ENCODE peak calls at places on chromosomes 6 and 20, in five cellular contexts. V is CD8-positive, alpha-beta T cell; A is neuronal stem cell; W is hepatocyte; L is MM.1S. Y is an unnamed sample. For H3K4me1, the result is how much of the 10 kb centered on the place peaks cover.

GRCh38 chr6:136403166-136403980 is 113.7 kb upstream of the BCLAF1 start:
- DNase-seq in V (no peak), A (no peak), W (peak), L (no peak), Y (no peak)

GRCh38 chr6:108222064-108222463 is 38.8 kb downstream of the SNX3 start:
- DNase-seq in V (no peak), A (no peak), W (no peak), L (no peak), Y (no peak)

GRCh38 chr6:160945516-160946177 is 45.9 kb upstream of the MAP3K4 start:
- DNase-seq in V (no peak), A (no peak), W (no peak), L (no peak), Y (no peak)

GRCh38 chr6:30918675-30919074 is 4.6 kb downstream of the VARS2 start:
- DNase-seq in V (no peak), A (no peak), W (no peak), L (no peak), Y (no peak)

GRCh38 chr6:111830003-111830402 is 43.2 kb downstream of the FYN start:
- DNase-seq in V (no peak), A (no peak), W (no peak), L (no peak), Y (no peak)

GRCh38 chr6:7479801-7480266 is 61.6 kb upstream of the DSP start:
- DNase-seq in V (no peak), A (no peak), W (peak), L (no peak), Y (no peak)

GRCh38 chr6:36851149-36851614 is 11.9 kb upstream of the CPNE5 start:
- DNase-seq in V (peak), A (peak), W (peak), L (peak), Y (no peak)

GRCh38 chr6:27836080-27836782 is 76.0 kb downstream of the OR2B2 start:
- DNase-seq in V (no peak), A (no peak), W (no peak), L (no peak), Y (no peak)

GRCh38 chr6:87789198-87789899 is 87.3 kb upstream of the AKIRIN2 start:
- DNase-seq in V (no peak), A (no peak), W (peak), L (no peak), Y (no peak)

GRCh38 chr20:32965115-32965514 is 39.1 kb downstream of the SUN5 start:
- DNase-seq in V (no peak), A (no peak), W (no peak), L (no peak), Y (no peak)

GRCh38 chr6:36625161-36625919 is 31.2 kb downstream of the SRSF3 start:
- DNase-seq in V (no peak), A (no peak), W (no peak), L (no peak), Y (no peak)

GRCh38 chr6:43809417-43810305 is 39.6 kb downstream of the VEGFA start:
- DNase-seq in V (no peak), A (no peak), W (peak), L (no peak), Y (no peak)

GRCh38 chr6:157574851-157575424 is 193.9 kb downstream of the ZDHHC14 start:
- DNase-seq in V (no peak), A (no peak), W (no peak), L (no peak), Y (no peak)

GRCh38 chr6:65450451-65450850 is 256.6 kb downstream of the EYS start:
- DNase-seq in V (no peak), A (no peak), W (no peak), L (no peak), Y (no peak)

GRCh38 chr6:44020148-44020547 is 107.1 kb downstream of the MRPL14 start:
- DNase-seq in V (no peak), A (no peak), W (no peak), L (no peak), Y (no peak)

GRCh38 chr6:33694401-33694931 is 17.0 kb downstream of the UQCC2 start:
- DNase-seq in V (peak), A (no peak), W (peak), L (no peak), Y (no peak)

GRCh38 chr6:39568896-39569295 is 156.3 kb downstream of the KIF6 start:
- DNase-seq in V (no peak), A (no peak), W (no peak), L (no peak), Y (no peak)

GRCh38 chr6:155247618-155248017 is 16.2 kb upstream of the CLDN20 start:
- DNase-seq in V (no peak), A (no peak), W (peak), L (no peak), Y (no peak)

GRCh38 chr20:53839423-53840176 is 230.8 kb downstream of the BCAS1 start:
- DNase-seq in V (peak), A (no peak), W (no peak), L (peak), Y (no peak)

GRCh38 chr6:22399693-22400092 is 102.9 kb upstream of the PRL start:
- DNase-seq in V (no peak), A (no peak), W (peak), L (no peak), Y (no peak)

GRCh38 chr6:16921399-16922110 is 160.3 kb upstream of the ATXN1 start:
- DNase-seq in V (no peak), A (no peak), W (no peak), L (no peak), Y (no peak)

GRCh38 chr6:111559193-111560097 is 46.2 kb downstream of the TRAF3IP2 start:
- DNase-seq in V (no peak), A (no peak), W (no peak), L (no peak), Y (no peak)

GRCh38 chr6:137043710-137044365 is 927 bp downstream of the IL20RA start:
- DNase-seq in V (no peak), A (peak), W (peak), L (peak), Y (no peak)

GRCh38 chr6:142280265-142280664 is 21.5 kb upstream of the ADGRG6 start:
- DNase-seq in V (no peak), A (no peak), W (no peak), L (no peak), Y (no peak)

GRCh38 chr20:53413188-53413631 is 180.4 kb downstream of the ZNF217 start:
- DNase-seq in V (peak), A (peak), W (peak), L (peak), Y (no peak)

GRCh38 chr6:1290805-1291204 is 21.1 kb upstream of the FOXQ1 start:
- DNase-seq in V (no peak), A (no peak), W (no peak), L (no peak), Y (no peak)

GRCh38 chr20:25011831-25012241 is 19.3 kb upstream of the APMAP start:
- DNase-seq in V (no peak), A (no peak), W (no peak), L (no peak), Y (no peak)

GRCh38 chr20:25009218-25010145 is 16.9 kb upstream of the APMAP start:
- DNase-seq in V (no peak), A (no peak), W (no peak), L (no peak), Y (no peak)

GRCh38 chr20:25013478-25014380 is 21.2 kb upstream of the APMAP start:
- DNase-seq in V (no peak), A (no peak), W (no peak), L (no peak), Y (no peak)

GRCh38 chr20:25012616-25013189 is 20.2 kb upstream of the APMAP start:
- DNase-seq in V (no peak), A (no peak), W (no peak), L (no peak), Y (no peak)

DNA sequence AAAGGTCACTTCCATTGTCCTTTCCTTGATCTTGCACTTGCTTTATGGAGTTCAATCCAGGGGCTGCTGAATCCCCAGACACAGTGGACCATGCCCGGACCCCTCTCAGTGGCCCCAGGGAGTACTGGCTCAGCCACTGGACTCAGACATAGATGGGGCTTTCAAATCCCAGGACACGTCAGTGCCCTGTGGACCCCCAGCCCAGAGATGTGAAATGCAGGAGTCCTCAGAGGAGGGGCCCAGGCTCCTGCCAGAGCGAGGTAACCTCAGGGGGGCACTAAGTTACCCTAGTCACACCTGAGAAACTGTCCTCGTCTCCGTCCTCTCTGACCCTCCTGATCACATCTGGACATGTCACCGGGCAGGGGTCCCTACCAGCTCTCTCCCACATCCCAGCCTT is 18.7 kb upstream of the APMAP start:
- DNase-seq in V (no peak), A (no peak), W (no peak), L (no peak), Y (no peak)
- H3K4me1 ChIP-seq in V (under half), A (under half), W (under half), L (under half), Y (under half)

GRCh38 chr6:10332121-10332520 is 82.8 kb downstream of the TFAP2A start:
- DNase-seq in V (no peak), A (no peak), W (no peak), L (no peak), Y (no peak)
- H3K4me1 ChIP-seq in V (under half), A (under half), W (under half), L (under half), Y (under half)

GRCh38 chr20:50111120-50111828 is 1.7 kb downstream of the UBE2V1 start:
- DNase-seq in V (no peak), A (no peak), W (peak), L (no peak), Y (no peak)

GRCh38 chr20:50112512-50113419 is at the start of gene UBE2V1:
- DNase-seq in V (peak), A (peak), W (peak), L (peak), Y (peak)

GRCh38 chr20:50108571-50109235 is 4.2 kb downstream of the UBE2V1 start:
- DNase-seq in V (no peak), A (no peak), W (no peak), L (no peak), Y (no peak)

GRCh38 chr20:50111829-50112495 is 988 bp downstream of the UBE2V1 start:
- DNase-seq in V (no peak), A (no peak), W (no peak), L (no peak), Y (no peak)

DNA sequence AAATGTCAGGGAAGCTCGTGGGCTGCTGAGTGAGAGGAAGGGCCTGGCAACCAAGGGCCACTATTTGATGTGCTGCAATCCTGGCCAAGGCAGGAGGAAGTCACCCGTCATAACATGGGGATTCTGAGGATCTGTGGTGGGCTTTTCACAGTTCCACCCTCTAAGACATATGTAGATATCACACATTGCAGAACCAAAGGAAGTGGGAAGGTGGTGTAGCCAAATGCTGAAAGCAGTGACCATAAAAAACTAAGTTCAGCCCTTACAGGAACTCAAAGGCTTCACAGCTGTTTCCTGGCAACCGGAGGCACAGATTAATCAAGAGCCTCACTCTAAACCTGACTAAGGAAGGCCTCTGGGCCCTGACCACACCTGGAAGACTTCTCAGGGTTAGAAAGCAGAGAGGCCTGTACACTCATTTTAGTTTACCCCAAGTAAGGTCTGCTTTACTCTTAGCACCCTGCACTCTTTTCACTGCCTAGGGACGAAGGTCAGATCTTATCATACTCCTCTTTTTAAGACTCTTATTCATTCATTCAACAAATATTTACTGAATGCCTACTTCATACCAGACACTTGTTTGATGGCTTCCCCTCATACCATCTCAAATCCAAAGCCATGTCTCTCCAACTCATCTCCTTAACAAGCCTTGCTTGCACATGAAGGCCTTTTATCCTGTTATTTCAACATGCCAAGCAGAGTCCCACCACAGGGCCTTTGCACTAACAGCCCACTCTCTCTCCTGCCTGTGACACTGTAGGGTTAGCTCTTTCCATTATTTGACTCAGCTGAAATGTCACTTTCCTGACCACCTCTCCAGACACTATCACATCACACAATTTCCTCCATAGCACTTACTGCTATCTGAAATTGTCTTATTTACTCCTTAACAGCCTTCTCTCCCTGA is 2.6 kb downstream of the UBE2V1 start:
- DNase-seq in V (peak), A (no peak), W (peak), L (peak), Y (no peak)
- H3K4me1 ChIP-seq in V (half or more), A (under half), W (half or more), L (under half), Y (half or more)

DNA sequence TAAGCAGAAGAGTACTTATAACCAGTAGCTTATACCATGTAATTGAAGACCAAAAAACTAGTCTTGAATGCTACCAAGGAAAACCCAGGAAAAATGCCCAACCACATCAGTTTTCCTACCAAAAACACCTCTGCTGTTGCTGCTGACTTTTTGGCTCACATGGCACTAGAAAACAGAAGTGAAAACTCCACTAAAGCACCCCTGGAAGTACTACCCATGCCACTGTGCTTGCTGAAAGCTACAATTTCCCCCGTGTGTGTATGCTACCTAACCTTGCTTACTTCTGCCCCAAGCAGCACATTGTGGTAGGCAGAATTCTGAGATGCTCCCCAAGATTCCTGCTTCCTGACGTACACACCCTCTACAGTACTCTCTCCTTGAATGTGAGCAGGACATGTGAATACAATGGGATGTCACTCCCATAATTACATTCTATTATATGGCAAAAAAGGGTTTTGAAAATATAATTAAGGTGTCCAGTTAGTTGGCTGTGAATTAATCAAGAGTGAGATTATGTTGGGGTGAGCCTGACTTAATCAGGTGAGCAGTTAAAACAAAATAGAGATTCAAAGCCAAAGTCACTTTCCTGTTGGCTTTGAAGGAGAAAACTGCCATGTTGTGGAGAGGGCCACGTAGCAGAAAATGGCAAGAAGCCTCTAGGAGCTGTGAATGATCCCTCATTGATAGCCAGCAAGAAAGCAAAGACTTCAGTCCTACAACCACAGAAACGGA is 209.8 kb upstream of the MARCKS start:
- DNase-seq in V (no peak), A (no peak), W (no peak), L (peak), Y (no peak)
- H3K4me1 ChIP-seq in V (under half), A (under half), W (under half), L (under half), Y (half or more)

GRCh38 chr20:4165984-4166725 is 150.8 kb upstream of the RNF24 start:
- DNase-seq in V (no peak), A (no peak), W (no peak), L (no peak), Y (no peak)

GRCh38 chr20:4169360-4170214 is 154.2 kb upstream of the RNF24 start:
- DNase-seq in V (no peak), A (no peak), W (no peak), L (no peak), Y (no peak)

GRCh38 chr20:4166726-4167035 is 151.3 kb upstream of the RNF24 start:
- DNase-seq in V (no peak), A (no peak), W (no peak), L (no peak), Y (no peak)

GRCh38 chr20:4164246-4164645 is 148.9 kb upstream of the RNF24 start:
- DNase-seq in V (no peak), A (no peak), W (no peak), L (no peak), Y (no peak)

GRCh38 chr20:4167261-4168004 is 152.1 kb upstream of the RNF24 start:
- DNase-seq in V (no peak), A (no peak), W (peak), L (no peak), Y (no peak)
- H3K4me1 ChIP-seq in V (under half), A (under half), W (under half), L (under half), Y (under half)

DNA sequence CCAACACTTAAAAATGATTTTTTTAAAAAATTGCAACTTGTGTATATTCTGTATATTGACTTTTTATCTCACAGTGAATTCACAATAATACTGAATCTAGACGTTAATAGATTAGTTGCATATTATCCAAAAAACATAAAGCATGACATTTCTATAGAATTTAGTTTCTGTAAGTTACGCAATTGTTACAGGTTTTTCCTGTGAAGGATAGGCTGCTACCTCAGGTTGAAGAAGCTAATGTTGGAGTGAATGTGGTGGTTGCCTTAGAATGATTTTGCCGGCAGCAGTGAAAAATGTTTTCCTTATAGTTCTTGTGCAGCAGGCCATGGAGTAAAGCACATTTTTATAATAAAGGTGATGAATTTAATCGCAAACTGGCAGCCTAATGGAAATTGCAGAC is 20.5 kb downstream of the QKI start:
- DNase-seq in V (no peak), A (no peak), W (no peak), L (no peak), Y (no peak)
- H3K4me1 ChIP-seq in V (under half), A (under half), W (under half), L (under half), Y (half or more)

DNA sequence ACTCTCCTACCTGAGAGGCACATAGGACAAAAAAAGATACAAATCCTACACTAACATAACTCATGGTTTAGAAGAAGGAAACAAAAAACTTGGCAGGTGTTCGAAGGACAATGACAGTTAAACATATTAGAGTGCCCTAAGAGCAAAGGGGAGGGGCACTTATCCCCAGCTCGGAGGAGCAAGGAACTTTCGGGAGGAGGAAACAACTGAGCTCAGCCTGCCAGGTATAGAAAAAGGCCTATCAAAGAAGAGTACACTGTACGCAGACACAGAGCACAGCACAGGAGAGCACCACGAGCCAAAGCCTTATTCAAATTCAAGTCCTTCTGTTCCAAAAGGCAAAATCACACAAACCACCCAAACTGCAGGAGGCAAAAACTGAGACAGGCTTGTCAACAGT is 108.9 kb downstream of the CHD6 start:
- DNase-seq in V (no peak), A (no peak), W (no peak), L (no peak), Y (no peak)
- H3K4me1 ChIP-seq in V (under half), A (under half), W (under half), L (under half), Y (under half)

GRCh38 chr6:71510057-71510713 is 221.6 kb downstream of the OGFRL1 start:
- DNase-seq in V (no peak), A (peak), W (peak), L (peak), Y (no peak)
- H3K4me1 ChIP-seq in V (under half), A (under half), W (under half), L (under half), Y (under half)

Y was measured in esophagus squamous epithelium.